ENCODE peak calls at places on chromosome 13, in ten cellular contexts. One of them, this sample, is unnamed.

GRCh38 chr13:38767506-38768265 is 80.8 kb downstream of the FREM2 start:
- DNase-seq in C1 segment of cervical spinal cord: peak
- DNase-seq in activated T-cell treated with anti-CD3 and anti-CD28 coated beads, Interleukin-2, amount 50 U/mL, for 48 hours: no peak
- DNase-seq in activated naive CD4-positive, alpha-beta T cell treated with anti-CD3 and anti-CD28 coated beads, Interleukin-2, amount 10 ng/mL, durations not matched to agents 7 days and 5 days: no peak
- DNase-seq in LHCN-M2: no peak
- DNase-seq in NCI-H1417: no peak
- DNase-seq in mucosa of gallbladder: no peak
- DNase-seq in BJ: no peak
- DNase-seq in IMR-90: no peak
- DNase-seq in CD4-positive, CD25-positive, alpha-beta regulatory T cell: no peak
- DNase-seq in this sample: no peak

GRCh38 chr13:27182844-27183497 is 11.4 kb upstream of the USP12 start:
- DNase-seq in LHCN-M2: peak
- DNase-seq in C1 segment of cervical spinal cord: no peak
- DNase-seq in CD4-positive, CD25-positive, alpha-beta regulatory T cell: no peak
- DNase-seq in BJ: peak
- DNase-seq in IMR-90: peak
- DNase-seq in mucosa of gallbladder: peak
- DNase-seq in activated naive CD4-positive, alpha-beta T cell treated with anti-CD3 and anti-CD28 coated beads, Interleukin-2, amount 10 ng/mL, durations not matched to agents 7 days and 5 days: no peak
- DNase-seq in activated T-cell treated with anti-CD3 and anti-CD28 coated beads, Interleukin-2, amount 50 U/mL, for 48 hours: no peak
- DNase-seq in NCI-H1417: no peak
- DNase-seq in this sample: peak

GRCh38 chr13:47326061-47326460 is 429.2 kb upstream of the HTR2A start:
- DNase-seq in NCI-H1417: no peak
- DNase-seq in IMR-90: peak
- DNase-seq in C1 segment of cervical spinal cord: no peak
- DNase-seq in CD4-positive, CD25-positive, alpha-beta regulatory T cell: no peak
- DNase-seq in BJ: no peak
- DNase-seq in activated T-cell treated with anti-CD3 and anti-CD28 coated beads, Interleukin-2, amount 50 U/mL, for 48 hours: no peak
- DNase-seq in LHCN-M2: peak
- DNase-seq in mucosa of gallbladder: no peak
- DNase-seq in activated naive CD4-positive, alpha-beta T cell treated with anti-CD3 and anti-CD28 coated beads, Interleukin-2, amount 10 ng/mL, durations not matched to agents 7 days and 5 days: no peak
- DNase-seq in this sample: no peak

GRCh38 chr13:32902898-32903297 is 113.3 kb upstream of the KL start:
- DNase-seq in CD4-positive, CD25-positive, alpha-beta regulatory T cell: no peak
- DNase-seq in C1 segment of cervical spinal cord: no peak
- DNase-seq in activated T-cell treated with anti-CD3 and anti-CD28 coated beads, Interleukin-2, amount 50 U/mL, for 48 hours: no peak
- DNase-seq in BJ: no peak
- DNase-seq in mucosa of gallbladder: peak
- DNase-seq in activated naive CD4-positive, alpha-beta T cell treated with anti-CD3 and anti-CD28 coated beads, Interleukin-2, amount 10 ng/mL, durations not matched to agents 7 days and 5 days: no peak
- DNase-seq in NCI-H1417: no peak
- DNase-seq in IMR-90: peak
- DNase-seq in LHCN-M2: no peak
- DNase-seq in this sample: peak

GRCh38 chr13:111202745-111203144 is 87.6 kb downstream of the ARHGEF7 start:
- DNase-seq in NCI-H1417: peak
- DNase-seq in BJ: no peak
- DNase-seq in C1 segment of cervical spinal cord: peak
- DNase-seq in IMR-90: peak
- DNase-seq in CD4-positive, CD25-positive, alpha-beta regulatory T cell: peak
- DNase-seq in activated naive CD4-positive, alpha-beta T cell treated with anti-CD3 and anti-CD28 coated beads, Interleukin-2, amount 10 ng/mL, durations not matched to agents 7 days and 5 days: peak
- DNase-seq in activated T-cell treated with anti-CD3 and anti-CD28 coated beads, Interleukin-2, amount 50 U/mL, for 48 hours: no peak
- DNase-seq in mucosa of gallbladder: no peak
- DNase-seq in LHCN-M2: peak
- DNase-seq in this sample: peak

GRCh38 chr13:98262307-98262706 is 85.2 kb upstream of the RNF113B start:
- DNase-seq in NCI-H1417: no peak
- DNase-seq in IMR-90: no peak
- DNase-seq in mucosa of gallbladder: no peak
- DNase-seq in activated T-cell treated with anti-CD3 and anti-CD28 coated beads, Interleukin-2, amount 50 U/mL, for 48 hours: no peak
- DNase-seq in C1 segment of cervical spinal cord: no peak
- DNase-seq in CD4-positive, CD25-positive, alpha-beta regulatory T cell: no peak
- DNase-seq in activated naive CD4-positive, alpha-beta T cell treated with anti-CD3 and anti-CD28 coated beads, Interleukin-2, amount 10 ng/mL, durations not matched to agents 7 days and 5 days: no peak
- DNase-seq in BJ: no peak
- DNase-seq in LHCN-M2: no peak
- DNase-seq in this sample: no peak

GRCh38 chr13:86563308-86563707 is 764.1 kb upstream of the SLITRK6 start:
- DNase-seq in IMR-90: peak
- DNase-seq in C1 segment of cervical spinal cord: no peak
- DNase-seq in activated naive CD4-positive, alpha-beta T cell treated with anti-CD3 and anti-CD28 coated beads, Interleukin-2, amount 10 ng/mL, durations not matched to agents 7 days and 5 days: no peak
- DNase-seq in NCI-H1417: no peak
- DNase-seq in LHCN-M2: peak
- DNase-seq in BJ: no peak
- DNase-seq in activated T-cell treated with anti-CD3 and anti-CD28 coated beads, Interleukin-2, amount 50 U/mL, for 48 hours: no peak
- DNase-seq in mucosa of gallbladder: no peak
- DNase-seq in CD4-positive, CD25-positive, alpha-beta regulatory T cell: no peak
- DNase-seq in this sample: no peak

GRCh38 chr13:44022196-44022595 is 142.5 kb downstream of the LACC1 start:
- DNase-seq in CD4-positive, CD25-positive, alpha-beta regulatory T cell: no peak
- DNase-seq in BJ: no peak
- DNase-seq in activated T-cell treated with anti-CD3 and anti-CD28 coated beads, Interleukin-2, amount 50 U/mL, for 48 hours: no peak
- DNase-seq in activated naive CD4-positive, alpha-beta T cell treated with anti-CD3 and anti-CD28 coated beads, Interleukin-2, amount 10 ng/mL, durations not matched to agents 7 days and 5 days: no peak
- DNase-seq in IMR-90: no peak
- DNase-seq in C1 segment of cervical spinal cord: no peak
- DNase-seq in NCI-H1417: no peak
- DNase-seq in mucosa of gallbladder: no peak
- DNase-seq in LHCN-M2: no peak
- DNase-seq in this sample: no peak

GRCh38 chr13:51134763-51135365 is 23.8 kb upstream of the C13orf42 start:
- DNase-seq in CD4-positive, CD25-positive, alpha-beta regulatory T cell: no peak
- DNase-seq in mucosa of gallbladder: no peak
- DNase-seq in activated T-cell treated with anti-CD3 and anti-CD28 coated beads, Interleukin-2, amount 50 U/mL, for 48 hours: no peak
- DNase-seq in NCI-H1417: peak
- DNase-seq in C1 segment of cervical spinal cord: no peak
- DNase-seq in activated naive CD4-positive, alpha-beta T cell treated with anti-CD3 and anti-CD28 coated beads, Interleukin-2, amount 10 ng/mL, durations not matched to agents 7 days and 5 days: no peak
- DNase-seq in LHCN-M2: no peak
- DNase-seq in IMR-90: no peak
- DNase-seq in BJ: no peak
- DNase-seq in this sample: no peak

GRCh38 chr13:80469841-80470378 is 129.0 kb upstream of the SPRY2 start:
- DNase-seq in NCI-H1417: no peak
- DNase-seq in LHCN-M2: peak
- DNase-seq in activated naive CD4-positive, alpha-beta T cell treated with anti-CD3 and anti-CD28 coated beads, Interleukin-2, amount 10 ng/mL, durations not matched to agents 7 days and 5 days: no peak
- DNase-seq in CD4-positive, CD25-positive, alpha-beta regulatory T cell: no peak
- DNase-seq in IMR-90: peak
- DNase-seq in BJ: no peak
- DNase-seq in mucosa of gallbladder: peak
- DNase-seq in C1 segment of cervical spinal cord: peak
- DNase-seq in activated T-cell treated with anti-CD3 and anti-CD28 coated beads, Interleukin-2, amount 50 U/mL, for 48 hours: no peak
- DNase-seq in this sample: peak

GRCh38 chr13:19685034-19685433 is 51.6 kb downstream of the MPHOSPH8 start:
- DNase-seq in activated T-cell treated with anti-CD3 and anti-CD28 coated beads, Interleukin-2, amount 50 U/mL, for 48 hours: no peak
- DNase-seq in mucosa of gallbladder: peak
- DNase-seq in CD4-positive, CD25-positive, alpha-beta regulatory T cell: no peak
- DNase-seq in activated naive CD4-positive, alpha-beta T cell treated with anti-CD3 and anti-CD28 coated beads, Interleukin-2, amount 10 ng/mL, durations not matched to agents 7 days and 5 days: no peak
- DNase-seq in C1 segment of cervical spinal cord: no peak
- DNase-seq in BJ: no peak
- DNase-seq in LHCN-M2: no peak
- DNase-seq in NCI-H1417: no peak
- DNase-seq in IMR-90: no peak
- DNase-seq in this sample: no peak

GRCh38 chr13:113404723-113405471 is 41.0 kb upstream of the GRTP1 start:
- DNase-seq in BJ: no peak
- DNase-seq in IMR-90: no peak
- DNase-seq in LHCN-M2: no peak
- DNase-seq in C1 segment of cervical spinal cord: no peak
- DNase-seq in NCI-H1417: peak
- DNase-seq in mucosa of gallbladder: no peak
- DNase-seq in activated naive CD4-positive, alpha-beta T cell treated with anti-CD3 and anti-CD28 coated beads, Interleukin-2, amount 10 ng/mL, durations not matched to agents 7 days and 5 days: peak
- DNase-seq in CD4-positive, CD25-positive, alpha-beta regulatory T cell: no peak
- DNase-seq in activated T-cell treated with anti-CD3 and anti-CD28 coated beads, Interleukin-2, amount 50 U/mL, for 48 hours: no peak
- DNase-seq in this sample: no peak

GRCh38 chr13:41365636-41366035 is 54.6 kb downstream of the NAA16 start:
- DNase-seq in LHCN-M2: no peak
- DNase-seq in C1 segment of cervical spinal cord: no peak
- DNase-seq in CD4-positive, CD25-positive, alpha-beta regulatory T cell: no peak
- DNase-seq in activated naive CD4-positive, alpha-beta T cell treated with anti-CD3 and anti-CD28 coated beads, Interleukin-2, amount 10 ng/mL, durations not matched to agents 7 days and 5 days: no peak
- DNase-seq in activated T-cell treated with anti-CD3 and anti-CD28 coated beads, Interleukin-2, amount 50 U/mL, for 48 hours: no peak
- DNase-seq in IMR-90: peak
- DNase-seq in mucosa of gallbladder: no peak
- DNase-seq in BJ: peak
- DNase-seq in NCI-H1417: no peak
- DNase-seq in this sample: no peak

GRCh38 chr13:98890186-98890585 is 87.7 kb downstream of the DOCK9 start:
- DNase-seq in C1 segment of cervical spinal cord: no peak
- DNase-seq in mucosa of gallbladder: no peak
- DNase-seq in CD4-positive, CD25-positive, alpha-beta regulatory T cell: no peak
- DNase-seq in NCI-H1417: no peak
- DNase-seq in LHCN-M2: peak
- DNase-seq in activated naive CD4-positive, alpha-beta T cell treated with anti-CD3 and anti-CD28 coated beads, Interleukin-2, amount 10 ng/mL, durations not matched to agents 7 days and 5 days: no peak
- DNase-seq in BJ: peak
- DNase-seq in IMR-90: peak
- DNase-seq in activated T-cell treated with anti-CD3 and anti-CD28 coated beads, Interleukin-2, amount 50 U/mL, for 48 hours: peak
- DNase-seq in this sample: peak

GRCh38 chr13:98284677-98285076 is 107.6 kb upstream of the RNF113B start:
- DNase-seq in C1 segment of cervical spinal cord: no peak
- DNase-seq in LHCN-M2: no peak
- DNase-seq in BJ: no peak
- DNase-seq in mucosa of gallbladder: no peak
- DNase-seq in activated T-cell treated with anti-CD3 and anti-CD28 coated beads, Interleukin-2, amount 50 U/mL, for 48 hours: no peak
- DNase-seq in activated naive CD4-positive, alpha-beta T cell treated with anti-CD3 and anti-CD28 coated beads, Interleukin-2, amount 10 ng/mL, durations not matched to agents 7 days and 5 days: no peak
- DNase-seq in IMR-90: no peak
- DNase-seq in NCI-H1417: peak
- DNase-seq in CD4-positive, CD25-positive, alpha-beta regulatory T cell: no peak
- DNase-seq in this sample: no peak

GRCh38 chr13:46492946-46493345 is 60.0 kb upstream of the LRCH1 start:
- DNase-seq in IMR-90: peak
- DNase-seq in activated naive CD4-positive, alpha-beta T cell treated with anti-CD3 and anti-CD28 coated beads, Interleukin-2, amount 10 ng/mL, durations not matched to agents 7 days and 5 days: no peak
- DNase-seq in CD4-positive, CD25-positive, alpha-beta regulatory T cell: peak
- DNase-seq in mucosa of gallbladder: peak
- DNase-seq in NCI-H1417: peak
- DNase-seq in activated T-cell treated with anti-CD3 and anti-CD28 coated beads, Interleukin-2, amount 50 U/mL, for 48 hours: no peak
- DNase-seq in LHCN-M2: peak
- DNase-seq in BJ: no peak
- DNase-seq in C1 segment of cervical spinal cord: peak
- DNase-seq in this sample: peak

GRCh38 chr13:25923217-25924085 is 128.4 kb downstream of the SHISA2 start:
- DNase-seq in CD4-positive, CD25-positive, alpha-beta regulatory T cell: no peak
- DNase-seq in mucosa of gallbladder: no peak
- DNase-seq in LHCN-M2: peak
- DNase-seq in activated naive CD4-positive, alpha-beta T cell treated with anti-CD3 and anti-CD28 coated beads, Interleukin-2, amount 10 ng/mL, durations not matched to agents 7 days and 5 days: no peak
- DNase-seq in NCI-H1417: no peak
- DNase-seq in IMR-90: no peak
- DNase-seq in activated T-cell treated with anti-CD3 and anti-CD28 coated beads, Interleukin-2, amount 50 U/mL, for 48 hours: no peak
- DNase-seq in C1 segment of cervical spinal cord: no peak
- DNase-seq in BJ: no peak
- DNase-seq in this sample: no peak

GRCh38 chr13:30108913-30109237 is 198.5 kb downstream of the KATNAL1 start:
- DNase-seq in LHCN-M2: no peak
- DNase-seq in activated naive CD4-positive, alpha-beta T cell treated with anti-CD3 and anti-CD28 coated beads, Interleukin-2, amount 10 ng/mL, durations not matched to agents 7 days and 5 days: no peak
- DNase-seq in CD4-positive, CD25-positive, alpha-beta regulatory T cell: no peak
- DNase-seq in NCI-H1417: peak
- DNase-seq in mucosa of gallbladder: peak
- DNase-seq in activated T-cell treated with anti-CD3 and anti-CD28 coated beads, Interleukin-2, amount 50 U/mL, for 48 hours: no peak
- DNase-seq in C1 segment of cervical spinal cord: no peak
- DNase-seq in BJ: no peak
- DNase-seq in IMR-90: no peak
- DNase-seq in this sample: no peak

GRCh38 chr13:31929031-31929770 is 102.4 kb upstream of the FRY start:
- DNase-seq in activated naive CD4-positive, alpha-beta T cell treated with anti-CD3 and anti-CD28 coated beads, Interleukin-2, amount 10 ng/mL, durations not matched to agents 7 days and 5 days: no peak
- DNase-seq in LHCN-M2: no peak
- DNase-seq in activated T-cell treated with anti-CD3 and anti-CD28 coated beads, Interleukin-2, amount 50 U/mL, for 48 hours: no peak
- DNase-seq in C1 segment of cervical spinal cord: no peak
- DNase-seq in IMR-90: no peak
- DNase-seq in NCI-H1417: no peak
- DNase-seq in CD4-positive, CD25-positive, alpha-beta regulatory T cell: no peak
- DNase-seq in mucosa of gallbladder: no peak
- DNase-seq in BJ: no peak
- DNase-seq in this sample: no peak

GRCh38 chr13:32829676-32830091 is 186.5 kb upstream of the KL start:
- DNase-seq in C1 segment of cervical spinal cord: no peak
- DNase-seq in IMR-90: peak
- DNase-seq in mucosa of gallbladder: no peak
- DNase-seq in activated T-cell treated with anti-CD3 and anti-CD28 coated beads, Interleukin-2, amount 50 U/mL, for 48 hours: no peak
- DNase-seq in LHCN-M2: peak
- DNase-seq in NCI-H1417: no peak
- DNase-seq in BJ: peak
- DNase-seq in activated naive CD4-positive, alpha-beta T cell treated with anti-CD3 and anti-CD28 coated beads, Interleukin-2, amount 10 ng/mL, durations not matched to agents 7 days and 5 days: no peak
- DNase-seq in CD4-positive, CD25-positive, alpha-beta regulatory T cell: no peak
- DNase-seq in this sample: no peak

GRCh38 chr13:40208517-40208916 is 457.9 kb downstream of the FOXO1 start:
- DNase-seq in BJ: no peak
- DNase-seq in CD4-positive, CD25-positive, alpha-beta regulatory T cell: peak
- DNase-seq in activated naive CD4-positive, alpha-beta T cell treated with anti-CD3 and anti-CD28 coated beads, Interleukin-2, amount 10 ng/mL, durations not matched to agents 7 days and 5 days: no peak
- DNase-seq in C1 segment of cervical spinal cord: no peak
- DNase-seq in activated T-cell treated with anti-CD3 and anti-CD28 coated beads, Interleukin-2, amount 50 U/mL, for 48 hours: no peak
- DNase-seq in NCI-H1417: no peak
- DNase-seq in LHCN-M2: no peak
- DNase-seq in mucosa of gallbladder: no peak
- DNase-seq in IMR-90: no peak
- DNase-seq in this sample: no peak

GRCh38 chr13:77846173-77846572 is 72.5 kb downstream of the EDNRB start:
- DNase-seq in IMR-90: no peak
- DNase-seq in activated naive CD4-positive, alpha-beta T cell treated with anti-CD3 and anti-CD28 coated beads, Interleukin-2, amount 10 ng/mL, durations not matched to agents 7 days and 5 days: no peak
- DNase-seq in mucosa of gallbladder: no peak
- DNase-seq in CD4-positive, CD25-positive, alpha-beta regulatory T cell: no peak
- DNase-seq in activated T-cell treated with anti-CD3 and anti-CD28 coated beads, Interleukin-2, amount 50 U/mL, for 48 hours: no peak
- DNase-seq in NCI-H1417: no peak
- DNase-seq in BJ: no peak
- DNase-seq in C1 segment of cervical spinal cord: no peak
- DNase-seq in LHCN-M2: no peak
- DNase-seq in this sample: no peak

GRCh38 chr13:110027470-110028240 is 241.3 kb upstream of the IRS2 start:
- DNase-seq in BJ: no peak
- DNase-seq in mucosa of gallbladder: no peak
- DNase-seq in activated T-cell treated with anti-CD3 and anti-CD28 coated beads, Interleukin-2, amount 50 U/mL, for 48 hours: no peak
- DNase-seq in IMR-90: no peak
- DNase-seq in NCI-H1417: no peak
- DNase-seq in CD4-positive, CD25-positive, alpha-beta regulatory T cell: no peak
- DNase-seq in C1 segment of cervical spinal cord: no peak
- DNase-seq in LHCN-M2: no peak
- DNase-seq in activated naive CD4-positive, alpha-beta T cell treated with anti-CD3 and anti-CD28 coated beads, Interleukin-2, amount 10 ng/mL, durations not matched to agents 7 days and 5 days: no peak
- DNase-seq in this sample: no peak

GRCh38 chr13:64684685-64685431 is 2545.3 kb downstream of the PCDH9 start:
- DNase-seq in NCI-H1417: no peak
- DNase-seq in BJ: no peak
- DNase-seq in C1 segment of cervical spinal cord: no peak
- DNase-seq in IMR-90: peak
- DNase-seq in mucosa of gallbladder: no peak
- DNase-seq in activated naive CD4-positive, alpha-beta T cell treated with anti-CD3 and anti-CD28 coated beads, Interleukin-2, amount 10 ng/mL, durations not matched to agents 7 days and 5 days: no peak
- DNase-seq in activated T-cell treated with anti-CD3 and anti-CD28 coated beads, Interleukin-2, amount 50 U/mL, for 48 hours: no peak
- DNase-seq in LHCN-M2: no peak
- DNase-seq in CD4-positive, CD25-positive, alpha-beta regulatory T cell: no peak
- DNase-seq in this sample: no peak

GRCh38 chr13:30705672-30706071 is 29.7 kb upstream of the ALOX5AP start:
- DNase-seq in LHCN-M2: no peak
- DNase-seq in activated naive CD4-positive, alpha-beta T cell treated with anti-CD3 and anti-CD28 coated beads, Interleukin-2, amount 10 ng/mL, durations not matched to agents 7 days and 5 days: no peak
- DNase-seq in BJ: no peak
- DNase-seq in CD4-positive, CD25-positive, alpha-beta regulatory T cell: no peak
- DNase-seq in mucosa of gallbladder: no peak
- DNase-seq in C1 segment of cervical spinal cord: no peak
- DNase-seq in activated T-cell treated with anti-CD3 and anti-CD28 coated beads, Interleukin-2, amount 50 U/mL, for 48 hours: no peak
- DNase-seq in IMR-90: no peak
- DNase-seq in NCI-H1417: no peak
- DNase-seq in this sample: no peak

GRCh38 chr13:99191900-99192399 is 8.7 kb upstream of the UBAC2 start:
- DNase-seq in NCI-H1417: no peak
- DNase-seq in LHCN-M2: no peak
- DNase-seq in IMR-90: peak
- DNase-seq in C1 segment of cervical spinal cord: no peak
- DNase-seq in BJ: no peak
- DNase-seq in CD4-positive, CD25-positive, alpha-beta regulatory T cell: no peak
- DNase-seq in activated naive CD4-positive, alpha-beta T cell treated with anti-CD3 and anti-CD28 coated beads, Interleukin-2, amount 10 ng/mL, durations not matched to agents 7 days and 5 days: no peak
- DNase-seq in mucosa of gallbladder: no peak
- DNase-seq in activated T-cell treated with anti-CD3 and anti-CD28 coated beads, Interleukin-2, amount 50 U/mL, for 48 hours: no peak
- DNase-seq in this sample: no peak

GRCh38 chr13:103101500-103101899 is 35.3 kb upstream of the SLC10A2 start:
- DNase-seq in CD4-positive, CD25-positive, alpha-beta regulatory T cell: no peak
- DNase-seq in C1 segment of cervical spinal cord: peak
- DNase-seq in IMR-90: no peak
- DNase-seq in NCI-H1417: no peak
- DNase-seq in mucosa of gallbladder: no peak
- DNase-seq in LHCN-M2: no peak
- DNase-seq in BJ: no peak
- DNase-seq in activated T-cell treated with anti-CD3 and anti-CD28 coated beads, Interleukin-2, amount 50 U/mL, for 48 hours: no peak
- DNase-seq in activated naive CD4-positive, alpha-beta T cell treated with anti-CD3 and anti-CD28 coated beads, Interleukin-2, amount 10 ng/mL, durations not matched to agents 7 days and 5 days: no peak
- DNase-seq in this sample: no peak

GRCh38 chr13:110233181-110233641 is 73.7 kb downstream of the COL4A1 start:
- DNase-seq in CD4-positive, CD25-positive, alpha-beta regulatory T cell: no peak
- DNase-seq in activated T-cell treated with anti-CD3 and anti-CD28 coated beads, Interleukin-2, amount 50 U/mL, for 48 hours: no peak
- DNase-seq in NCI-H1417: no peak
- DNase-seq in IMR-90: peak
- DNase-seq in LHCN-M2: peak
- DNase-seq in mucosa of gallbladder: peak
- DNase-seq in activated naive CD4-positive, alpha-beta T cell treated with anti-CD3 and anti-CD28 coated beads, Interleukin-2, amount 10 ng/mL, durations not matched to agents 7 days and 5 days: no peak
- DNase-seq in C1 segment of cervical spinal cord: no peak
- DNase-seq in BJ: peak
- DNase-seq in this sample: peak